ENCODE peak calls at places on chromosomes 6 and 20, in ten cellular contexts. D is heart right ventricle; S is mesendoderm; C is uterus; P is lower lobe of right lung; G is tibial artery; R is GM23338; Q is pancreas; X is CD4-positive, CD25-positive, alpha-beta regulatory T cell; V is ovary. L is an unnamed sample.

GRCh38 chr20:57650756-57651483 is 30.7 kb upstream of the ZBP1 start:
- DNase-seq in V (no peak), R (no peak), P (peak; percentile 30), Q (no peak), S (no peak), X (no peak), D (no peak), G (peak; percentile 63), C (no peak), L (no peak)

GRCh38 chr20:46111028-46111835 is 6.9 kb upstream of the CD40 start:
- DNase-seq in V (peak; percentile 1), Q (peak; percentile 36), R (no peak), D (no peak), P (peak; percentile 59), S (no peak), C (no peak), X (no peak), G (peak; percentile 70), L (no peak)

GRCh38 chr6:99802396-99803031 is 191.5 kb downstream of the MCHR2 start:
- DNase-seq in S (peak; percentile 90), V (no peak), C (no peak), D (no peak), G (no peak), X (no peak), Q (no peak), P (no peak), R (peak; percentile 94), L (no peak)

GRCh38 chr6:68778356-68779020 is 143.4 kb downstream of the ADGRB3 start:
- DNase-seq in X (peak; percentile 2), G (no peak), R (peak; percentile 82), C (no peak), V (no peak), S (peak; percentile 72), P (no peak), D (no peak), Q (peak; percentile 12), L (no peak)

GRCh38 chr20:15673206-15673605 is 900.0 kb downstream of the KIF16B start:
- DNase-seq in C (no peak), V (no peak), P (no peak), X (no peak), G (no peak), D (no peak), Q (no peak), R (no peak), S (no peak), L (no peak)

GRCh38 chr6:157561929-157562810 is 181.2 kb downstream of the ZDHHC14 start:
- DNase-seq in C (no peak), V (no peak), D (no peak), X (no peak), P (no peak), S (no peak), Q (no peak), R (no peak), G (peak; percentile 47), L (no peak)

GRCh38 chr20:2692886-2693285 is 306 bp downstream of the EBF4 start:
- DNase-seq in V (no peak), R (no peak), Q (no peak), S (no peak), D (no peak), P (no peak), G (no peak), C (no peak), X (no peak), L (no peak)

GRCh38 chr20:8749101-8749500 is 319.8 kb upstream of the PLCB4 start:
- DNase-seq in Q (no peak), G (no peak), R (no peak), C (no peak), S (no peak), D (no peak), X (no peak), P (no peak), V (no peak), L (no peak)

GRCh38 chr6:130459316-130459715 is 93.5 kb downstream of the TMEM200A start:
- DNase-seq in G (no peak), X (no peak), S (no peak), C (no peak), D (no peak), Q (no peak), P (no peak), R (no peak), V (no peak), L (no peak)

GRCh38 chr6:109491207-109491938 is 8.4 kb upstream of the ZBTB24 start:
- DNase-seq in G (no peak), X (peak; percentile 83), Q (no peak), C (no peak), R (peak; percentile 40), D (no peak), V (no peak), S (no peak), P (no peak), L (no peak)

GRCh38 chr6:166439366-166440091 is 56.8 kb upstream of the MPC1 start:
- DNase-seq in V (no peak), D (no peak), G (no peak), P (no peak), S (no peak), Q (no peak), C (peak; percentile 14), X (peak; percentile 29), R (no peak), L (no peak)

GRCh38 chr6:166436195-166437139 is 53.7 kb upstream of the MPC1 start:
- DNase-seq in R (no peak), V (no peak), S (no peak), X (no peak), C (no peak), Q (no peak), G (no peak), P (no peak), D (no peak), L (no peak)

GRCh38 chr6:166438211-166438861 is 55.6 kb upstream of the MPC1 start:
- DNase-seq in C (no peak), Q (no peak), X (no peak), R (no peak), V (no peak), P (no peak), D (no peak), S (no peak), G (no peak), L (no peak)

GRCh38 chr6:166435574-166435973 is 52.8 kb upstream of the MPC1 start:
- DNase-seq in C (no peak), Q (no peak), P (no peak), S (no peak), V (no peak), D (peak; percentile 44), X (peak; percentile 25), G (no peak), R (no peak), L (no peak)

DNA sequence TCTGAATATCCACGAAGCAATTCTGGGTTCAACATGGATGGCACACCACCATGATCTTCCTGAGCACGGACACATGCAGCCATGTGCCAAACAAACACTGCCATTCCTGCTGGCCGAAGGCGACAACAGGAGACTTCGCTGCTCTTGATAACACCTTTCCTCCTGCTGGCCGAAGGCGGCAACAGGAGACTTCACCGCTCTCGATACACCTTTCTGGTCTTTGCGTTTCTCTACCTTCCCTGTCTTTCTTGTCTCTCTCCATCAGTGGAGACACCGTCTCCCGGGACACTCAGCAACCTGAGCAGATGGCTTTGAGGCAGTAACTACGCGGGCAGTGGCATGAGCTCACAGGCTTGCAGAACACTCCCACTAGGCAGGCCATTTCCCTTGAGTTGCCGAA is 54.9 kb upstream of the MPC1 start:
- DNase-seq in S (peak; percentile 45), Q (no peak), V (no peak), P (no peak), C (no peak), G (no peak), X (no peak), D (no peak), R (peak; percentile 60), L (no peak)
- H3K4me1 ChIP-seq in S (no peaks in the 10 kb centered on the region), Q (no peaks in the 10 kb centered on the region), V (no peaks in the 10 kb centered on the region), P (peaks cover 10% of the 10 kb centered on the region), C (no peaks in the 10 kb centered on the region), G (no peaks in the 10 kb centered on the region), X (peaks cover 12% of the 10 kb centered on the region), D (peaks cover 5% of the 10 kb centered on the region), R (no peaks in the 10 kb centered on the region), L (no peaks in the 10 kb centered on the region)

GRCh38 chr6:3356824-3357420 is 98.2 kb downstream of the PSMG4 start:
- DNase-seq in V (peak; percentile 24), S (no peak), D (no peak), X (no peak), C (no peak), P (no peak), G (no peak), Q (no peak), R (no peak), L (no peak)
- H3K4me1 ChIP-seq in V (peaks cover 8% of the 10 kb centered on the region), S (no peaks in the 10 kb centered on the region), D (peaks cover 32% of the 10 kb centered on the region), X (peaks cover 22% of the 10 kb centered on the region), C (peaks cover 16% of the 10 kb centered on the region), P (peaks cover 39% of the 10 kb centered on the region), G (peaks cover 23% of the 10 kb centered on the region), Q (peaks cover 47% of the 10 kb centered on the region), R (peaks cover 28% of the 10 kb centered on the region), L (peaks cover 20% of the 10 kb centered on the region)

GRCh38 chr6:4906942-4907300 is 96.9 kb downstream of the RPP40 start:
- DNase-seq in D (no peak), R (no peak), P (no peak), Q (no peak), G (no peak), S (no peak), V (no peak), X (no peak), C (no peak), L (peak; percentile 67)
- H3K4me1 ChIP-seq in D (peaks cover 22% of the 10 kb centered on the region), R (peaks cover 35% of the 10 kb centered on the region), P (peaks cover 38% of the 10 kb centered on the region), Q (peaks cover 16% of the 10 kb centered on the region), G (peaks cover 23% of the 10 kb centered on the region), S (no peaks in the 10 kb centered on the region), V (no peaks in the 10 kb centered on the region), X (peaks cover 13% of the 10 kb centered on the region), C (peaks cover 9% of the 10 kb centered on the region), L (peaks cover 29% of the 10 kb centered on the region)

GRCh38 chr6:42448906-42449659 is 2.6 kb downstream of the TRERF1 start:
- DNase-seq in Q (no peak), G (no peak), D (no peak), R (no peak), X (no peak), C (no peak), P (no peak), S (no peak), V (no peak), L (no peak)

GRCh38 chr6:42449917-42450313 is 1.8 kb downstream of the TRERF1 start:
- DNase-seq in G (no peak), D (no peak), V (no peak), R (peak; percentile 63), P (no peak), X (peak; percentile 31), Q (no peak), C (no peak), S (peak; percentile 64), L (no peak)

GRCh38 chr6:42443312-42444075 is 8.2 kb downstream of the TRERF1 start:
- DNase-seq in P (no peak), Q (no peak), S (no peak), C (peak; percentile 55), D (no peak), V (no peak), R (no peak), G (no peak), X (no peak), L (no peak)

GRCh38 chr6:42448391-42448790 is 3.3 kb downstream of the TRERF1 start:
- DNase-seq in S (no peak), D (no peak), G (no peak), C (no peak), P (no peak), X (no peak), V (no peak), R (no peak), Q (no peak), L (no peak)

DNA sequence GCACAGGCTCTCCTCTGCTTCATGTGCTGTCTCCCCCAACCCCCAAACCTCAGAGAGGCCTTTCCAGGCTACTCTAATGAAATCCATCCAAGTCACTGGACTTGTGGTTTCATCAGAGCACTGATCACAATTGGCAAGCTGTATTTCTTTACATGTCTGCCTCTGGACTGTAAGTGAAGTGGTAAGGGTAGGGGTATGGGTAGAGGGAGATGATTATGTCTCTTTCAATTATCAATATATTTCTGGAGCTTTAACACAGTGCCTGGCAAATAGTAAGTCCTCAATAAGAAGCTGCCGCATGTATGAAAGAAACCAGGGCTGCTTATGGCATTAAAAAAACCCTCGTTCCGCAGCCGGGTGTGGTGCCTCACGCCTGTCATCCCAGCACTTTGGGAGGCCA is 5.4 kb downstream of the TRERF1 start:
- DNase-seq in S (no peak), G (no peak), P (no peak), R (no peak), C (no peak), Q (no peak), X (no peak), V (no peak), D (no peak), L (no peak)
- H3K4me1 ChIP-seq in S (peaks cover 22% of the 10 kb centered on the region), G (peaks cover 18% of the 10 kb centered on the region), P (peaks cover 17% of the 10 kb centered on the region), R (peaks cover 80% of the 10 kb centered on the region), C (no peaks in the 10 kb centered on the region), Q (no peaks in the 10 kb centered on the region), X (peaks cover 84% of the 10 kb centered on the region), V (peaks cover 9% of the 10 kb centered on the region), D (peaks cover 60% of the 10 kb centered on the region), L (no peaks in the 10 kb centered on the region)